ENCODE peak calls at places on chromosomes 1 and 21, in ten cellular contexts. Y is K562, W is pancreas, G is BE2C, T is ovary, B is lower lobe of right lung, Z is mucosa of descending colon, F is heart right ventricle, U is vagina, E is A549. L is an unnamed sample.

GRCh38 chr21:15592957-15593356 is 136.8 kb upstream of the USP25 start:
- DNase-seq in Y (no peak), W (no peak), G (no peak), T (no peak), B (no peak), Z (no peak), F (no peak), U (no peak), E (no peak), L (no peak)

GRCh38 chr1:117602862-117603261 is 3.0 kb upstream of the TENT5C start:
- DNase-seq in Y (no peak), W (no peak), G (no peak), T (no peak), B (no peak), Z (no peak), F (no peak), U (no peak), E (no peak), L (no peak)

GRCh38 chr1:182786223-182787001 is 3.2 kb upstream of the NPL start:
- DNase-seq in Y (peak; percentile 84), W (peak; percentile 43), G (peak; percentile 77), T (peak; percentile 57), B (peak; percentile 52), Z (peak; percentile 47), F (peak; percentile 61), U (no peak), E (peak; percentile 35), L (peak; percentile 78)

GRCh38 chr1:183472488-183473285 is at the start of gene SMG7:
- DNase-seq in Y (peak; percentile 59), W (peak; percentile 64), G (peak; percentile 46), T (no peak), B (peak; percentile 75), Z (peak; percentile 54), F (peak; percentile 50), U (peak; percentile 91), E (peak; percentile 31), L (no peak)

GRCh38 chr1:12654657-12655056 is 10.8 kb downstream of the AADACL4 start:
- DNase-seq in Y (no peak), W (no peak), G (no peak), T (no peak), B (no peak), Z (peak; percentile 9), F (no peak), U (no peak), E (no peak), L (no peak)

GRCh38 chr21:37742115-37742514 is 174.1 kb downstream of the KCNJ6 start:
- DNase-seq in Y (no peak), W (no peak), G (no peak), T (no peak), B (no peak), Z (no peak), F (no peak), U (no peak), E (no peak), L (no peak)

GRCh38 chr1:233982827-233983518 is 78.5 kb downstream of the SLC35F3 start:
- DNase-seq in Y (no peak), W (no peak), G (no peak), T (no peak), B (no peak), Z (no peak), F (no peak), U (no peak), E (no peak), L (no peak)

GRCh38 chr1:25673962-25674928 is 57.7 kb downstream of the MAN1C1 start:
- DNase-seq in Y (no peak), W (no peak), G (no peak), T (no peak), B (no peak), Z (no peak), F (no peak), U (no peak), E (no peak), L (no peak)

DNA sequence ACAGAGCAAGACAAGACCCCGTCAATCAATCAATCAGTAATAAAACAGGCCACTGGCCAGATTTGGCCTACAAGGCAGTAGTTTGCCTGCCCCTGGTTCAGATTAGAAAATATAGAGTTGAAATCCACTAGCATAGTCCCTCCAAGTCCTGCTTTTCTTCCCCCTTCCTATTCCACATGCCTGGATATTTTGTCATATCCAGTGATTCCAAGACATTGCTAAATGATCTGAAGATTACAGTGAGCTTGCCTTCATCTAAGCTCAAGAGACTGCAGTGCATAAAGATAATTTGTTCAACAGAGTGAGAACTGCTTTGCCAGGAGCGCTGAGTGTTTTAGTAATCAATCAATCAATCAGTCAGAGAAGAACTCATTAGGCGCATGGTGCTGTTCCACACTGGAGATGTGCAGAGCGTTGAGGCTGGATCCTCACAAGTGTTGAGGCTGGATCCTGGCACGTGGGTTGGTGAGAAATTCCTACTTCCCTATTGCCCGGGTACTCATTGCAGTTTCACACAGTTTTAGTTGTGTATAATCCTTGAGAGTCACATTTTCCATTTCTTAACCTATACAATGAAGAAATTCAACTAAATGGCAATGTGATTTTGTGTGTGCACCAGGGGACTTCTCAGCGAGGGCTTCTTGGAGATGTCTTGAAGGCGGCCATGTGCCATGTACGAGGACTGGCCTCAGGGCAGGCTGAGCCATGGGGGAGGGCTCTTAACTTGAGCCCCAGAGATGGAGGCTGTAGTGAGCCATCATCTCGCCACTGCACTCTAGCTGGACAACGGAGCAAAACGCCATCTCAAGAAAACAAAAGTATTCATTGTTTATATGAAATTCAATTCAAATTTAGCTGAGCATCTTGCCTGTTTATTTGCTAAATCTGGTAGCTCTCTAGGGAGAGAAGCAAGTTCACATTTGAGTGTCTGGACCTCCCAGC is 76.3 kb downstream of the TOMM20 start:
- DNase-seq in Y (no peak), W (no peak), G (no peak), T (no peak), B (peak; percentile 43), Z (no peak), F (no peak), U (no peak), E (no peak), L (no peak)
- H3K9me3 ChIP-seq in Y (peaks cover 2% of the 10 kb centered on the region), W (no peaks in the 10 kb centered on the region), G (no peaks in the 10 kb centered on the region), T (no peaks in the 10 kb centered on the region), B (no peaks in the 10 kb centered on the region), Z (no peaks in the 10 kb centered on the region), F (no peaks in the 10 kb centered on the region), U (no peaks in the 10 kb centered on the region), E (no peaks in the 10 kb centered on the region), L (no peaks in the 10 kb centered on the region)

GRCh38 chr1:981955-982558 is at the start of gene PERM1:
- DNase-seq in Y (no peak), W (peak; percentile 39), G (no peak), T (no peak), B (no peak), Z (no peak), F (peak; percentile 84), U (no peak), E (no peak), L (no peak)

GRCh38 chr1:981491-981954 is 370 bp downstream of the PERM1 start:
- DNase-seq in Y (no peak), W (peak; percentile 37), G (no peak), T (no peak), B (no peak), Z (no peak), F (peak; percentile 32), U (no peak), E (no peak), L (no peak)

GRCh38 chr1:979744-980072 is 2.2 kb downstream of the PERM1 start:
- DNase-seq in Y (no peak), W (no peak), G (no peak), T (no peak), B (no peak), Z (no peak), F (no peak), U (no peak), E (no peak), L (no peak)

GRCh38 chr1:980137-980571 is 1.7 kb downstream of the PERM1 start:
- DNase-seq in Y (no peak), W (no peak), G (peak; percentile 7), T (no peak), B (no peak), Z (no peak), F (peak; percentile 29), U (no peak), E (no peak), L (no peak)

GRCh38 chr1:980602-981395 is 1.1 kb downstream of the PERM1 start:
- DNase-seq in Y (no peak), W (peak; percentile 32), G (peak; percentile 16), T (no peak), B (no peak), Z (no peak), F (peak; percentile 85), U (no peak), E (no peak), L (no peak)
- H3K4me3 ChIP-seq in Y (no peak overlapping the region), W (no peak overlapping the region), G (no peak overlapping the region), T (no peak overlapping the region), B (no peak overlapping the region), Z (no peak overlapping the region), F (peak overlapping the region; percentile 56), U (no peak overlapping the region), E (no peak overlapping the region), L (no peak overlapping the region)

GRCh38 chr1:160076295-160076694 is 5.0 kb upstream of the KCNJ9 start:
- DNase-seq in Y (no peak), W (no peak), G (no peak), T (no peak), B (no peak), Z (no peak), F (no peak), U (no peak), E (no peak), L (no peak)

GRCh38 chr1:160080381-160081100 is 797 bp upstream of the KCNJ9 start:
- DNase-seq in Y (no peak), W (no peak), G (no peak), T (no peak), B (no peak), Z (no peak), F (no peak), U (no peak), E (no peak), L (no peak)

GRCh38 chr1:160077496-160077895 is 3.8 kb upstream of the KCNJ9 start:
- DNase-seq in Y (no peak), W (no peak), G (no peak), T (no peak), B (no peak), Z (no peak), F (no peak), U (no peak), E (no peak), L (no peak)

GRCh38 chr1:160079448-160079847 is 1.9 kb upstream of the KCNJ9 start:
- DNase-seq in Y (no peak), W (no peak), G (no peak), T (no peak), B (no peak), Z (no peak), F (no peak), U (no peak), E (no peak), L (no peak)

DNA sequence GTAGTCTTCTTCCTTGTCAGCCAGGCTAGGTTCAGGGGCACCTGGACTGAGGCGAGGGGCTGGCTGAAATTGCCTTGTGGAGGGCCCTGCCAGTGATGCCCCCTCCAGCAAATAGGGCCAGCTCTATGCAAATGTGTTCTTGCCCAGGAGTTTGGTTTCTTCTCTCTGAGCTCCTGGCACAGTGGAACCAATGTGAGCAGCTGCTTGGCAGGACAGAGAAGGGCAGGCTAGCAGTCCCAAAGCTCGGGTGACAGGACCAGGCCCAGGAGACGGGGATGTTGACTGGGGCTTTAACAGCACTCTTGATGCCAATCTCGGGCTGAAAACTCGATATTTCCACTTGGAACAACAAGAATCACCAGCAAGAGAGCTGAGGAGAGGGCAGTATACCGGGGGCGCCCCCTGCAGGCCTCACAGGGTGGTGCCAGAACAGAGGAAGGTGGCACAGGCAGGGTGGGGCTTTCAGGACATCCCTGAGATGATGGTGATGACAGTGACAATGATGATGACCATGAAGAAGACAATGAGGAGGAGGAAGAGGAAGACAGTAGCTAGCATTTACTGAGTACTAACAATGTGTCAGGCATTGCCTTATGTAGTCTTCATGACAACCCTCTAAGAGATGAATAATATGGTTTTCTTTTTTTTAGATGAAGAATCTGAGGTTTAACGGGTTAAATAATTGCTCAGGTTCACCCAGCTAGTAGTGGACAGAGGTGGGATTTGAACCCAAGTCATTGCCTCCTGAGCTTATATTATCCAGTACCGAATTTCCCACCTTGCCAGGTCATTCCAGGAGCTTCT is 2.7 kb upstream of the KCNJ9 start:
- DNase-seq in Y (peak; percentile 67), W (peak; percentile 37), G (peak; percentile 59), T (no peak), B (no peak), Z (peak; percentile 70), F (no peak), U (no peak), E (peak; percentile 51), L (peak; percentile 68)
- H3K4me1 ChIP-seq in Y (peaks cover under 1% of the 10 kb centered on the region), W (no peaks in the 10 kb centered on the region), G (no peaks in the 10 kb centered on the region), T (peaks cover 1% of the 10 kb centered on the region), B (peaks cover 2% of the 10 kb centered on the region), Z (no peaks in the 10 kb centered on the region), F (no peaks in the 10 kb centered on the region), U (no peaks in the 10 kb centered on the region), E (no peaks in the 10 kb centered on the region), L (no peaks in the 10 kb centered on the region)

GRCh38 chr1:174999216-174999925 is 376 bp upstream of the CACYBP start:
- DNase-seq in Y (peak; percentile 99), W (peak; percentile 97), G (peak; percentile 98), T (peak; percentile 98), B (peak; percentile 98), Z (peak; percentile 98), F (peak; percentile 98), U (peak; percentile 100), E (peak; percentile 86), L (peak; percentile 95)
- H3K9me3 ChIP-seq in Y (no peaks in the 10 kb centered on the region), W (no peaks in the 10 kb centered on the region), G (no peaks in the 10 kb centered on the region), T (no peaks in the 10 kb centered on the region), B (no peaks in the 10 kb centered on the region), Z (no peaks in the 10 kb centered on the region), F (no peaks in the 10 kb centered on the region), U (no peaks in the 10 kb centered on the region), E (no peaks in the 10 kb centered on the region), L (no peaks in the 10 kb centered on the region)